ENCODE peak calls at places on chromosomes 6 and 20, in seven cellular contexts. One of them, this sample, is unnamed.

GRCh38 chr6:166942393-166943168 is 13.8 kb downstream of the RNASET2 start:
- DNase-seq in HFF-Myc: no peak
- DNase-seq in effector memory CD4-positive, alpha-beta T cell: no peak
- DNase-seq in CD8-positive, alpha-beta memory T cell: no peak
- DNase-seq in CD4-positive, CD25-positive, alpha-beta regulatory T cell: peak; percentile 59
- DNase-seq in lower leg skin: no peak
- DNase-seq in brain microvascular endothelial cell: no peak
- DNase-seq in this sample: no peak

GRCh38 chr6:74249658-74250057 is 553.7 kb downstream of the CD109 start:
- DNase-seq in HFF-Myc: peak; percentile 81
- DNase-seq in effector memory CD4-positive, alpha-beta T cell: no peak
- DNase-seq in CD8-positive, alpha-beta memory T cell: no peak
- DNase-seq in CD4-positive, CD25-positive, alpha-beta regulatory T cell: no peak
- DNase-seq in lower leg skin: no peak
- DNase-seq in brain microvascular endothelial cell: no peak
- DNase-seq in this sample: no peak

GRCh38 chr6:82396964-82397761 is 33.5 kb downstream of the TPBG start:
- DNase-seq in HFF-Myc: peak; percentile 90
- DNase-seq in effector memory CD4-positive, alpha-beta T cell: no peak
- DNase-seq in CD8-positive, alpha-beta memory T cell: no peak
- DNase-seq in CD4-positive, CD25-positive, alpha-beta regulatory T cell: no peak
- DNase-seq in lower leg skin: no peak
- DNase-seq in brain microvascular endothelial cell: peak; percentile 70
- DNase-seq in this sample: no peak

GRCh38 chr6:90722648-90723047 is 135.8 kb upstream of the MAP3K7 start:
- DNase-seq in HFF-Myc: no peak
- DNase-seq in effector memory CD4-positive, alpha-beta T cell: no peak
- DNase-seq in CD8-positive, alpha-beta memory T cell: no peak
- DNase-seq in CD4-positive, CD25-positive, alpha-beta regulatory T cell: no peak
- DNase-seq in lower leg skin: no peak
- DNase-seq in brain microvascular endothelial cell: no peak
- DNase-seq in this sample: no peak

GRCh38 chr20:46203510-46203837 is 85.4 kb downstream of the CD40 start:
- DNase-seq in HFF-Myc: no peak
- DNase-seq in effector memory CD4-positive, alpha-beta T cell: no peak
- DNase-seq in CD8-positive, alpha-beta memory T cell: no peak
- DNase-seq in CD4-positive, CD25-positive, alpha-beta regulatory T cell: no peak
- DNase-seq in lower leg skin: no peak
- DNase-seq in brain microvascular endothelial cell: no peak
- DNase-seq in this sample: no peak

GRCh38 chr6:125797120-125797933 is 6.6 kb downstream of the NCOA7 start:
- DNase-seq in HFF-Myc: no peak
- DNase-seq in effector memory CD4-positive, alpha-beta T cell: no peak
- DNase-seq in CD8-positive, alpha-beta memory T cell: no peak
- DNase-seq in CD4-positive, CD25-positive, alpha-beta regulatory T cell: no peak
- DNase-seq in lower leg skin: no peak
- DNase-seq in brain microvascular endothelial cell: no peak
- DNase-seq in this sample: no peak

GRCh38 chr6:88047510-88048150 is at the start of gene SPACA1:
- DNase-seq in HFF-Myc: no peak
- DNase-seq in effector memory CD4-positive, alpha-beta T cell: no peak
- DNase-seq in CD8-positive, alpha-beta memory T cell: no peak
- DNase-seq in CD4-positive, CD25-positive, alpha-beta regulatory T cell: no peak
- DNase-seq in lower leg skin: no peak
- DNase-seq in brain microvascular endothelial cell: no peak
- DNase-seq in this sample: no peak

GRCh38 chr6:147508073-147508870 is at the start of gene SAMD5:
- DNase-seq in HFF-Myc: peak; percentile 39
- DNase-seq in effector memory CD4-positive, alpha-beta T cell: no peak
- DNase-seq in CD8-positive, alpha-beta memory T cell: no peak
- DNase-seq in CD4-positive, CD25-positive, alpha-beta regulatory T cell: peak; percentile 10
- DNase-seq in lower leg skin: no peak
- DNase-seq in brain microvascular endothelial cell: peak; percentile 40
- DNase-seq in this sample: no peak

GRCh38 chr6:24778121-24778520 is 3.4 kb downstream of the GMNN start:
- DNase-seq in HFF-Myc: no peak
- DNase-seq in effector memory CD4-positive, alpha-beta T cell: no peak
- DNase-seq in CD8-positive, alpha-beta memory T cell: no peak
- DNase-seq in CD4-positive, CD25-positive, alpha-beta regulatory T cell: no peak
- DNase-seq in lower leg skin: no peak
- DNase-seq in brain microvascular endothelial cell: no peak
- DNase-seq in this sample: no peak
- H3K4me3 ChIP-seq in HFF-Myc: peak overlapping the region; percentile 7
- H3K4me3 ChIP-seq in effector memory CD4-positive, alpha-beta T cell: no peak overlapping the region
- H3K4me3 ChIP-seq in CD8-positive, alpha-beta memory T cell: no peak overlapping the region
- H3K4me3 ChIP-seq in CD4-positive, CD25-positive, alpha-beta regulatory T cell: no peak overlapping the region
- H3K4me3 ChIP-seq in lower leg skin: no peak overlapping the region
- H3K4me3 ChIP-seq in brain microvascular endothelial cell: no peak overlapping the region
- H3K4me3 ChIP-seq in this sample: no peak overlapping the region

GRCh38 chr6:42821341-42821668 is 39.5 kb downstream of the BICRAL start:
- DNase-seq in HFF-Myc: no peak
- DNase-seq in effector memory CD4-positive, alpha-beta T cell: no peak
- DNase-seq in CD8-positive, alpha-beta memory T cell: no peak
- DNase-seq in CD4-positive, CD25-positive, alpha-beta regulatory T cell: no peak
- DNase-seq in lower leg skin: no peak
- DNase-seq in brain microvascular endothelial cell: no peak
- DNase-seq in this sample: no peak
- H3K4me3 ChIP-seq in HFF-Myc: no peak overlapping the region
- H3K4me3 ChIP-seq in effector memory CD4-positive, alpha-beta T cell: no peak overlapping the region
- H3K4me3 ChIP-seq in CD8-positive, alpha-beta memory T cell: no peak overlapping the region
- H3K4me3 ChIP-seq in CD4-positive, CD25-positive, alpha-beta regulatory T cell: no peak overlapping the region
- H3K4me3 ChIP-seq in lower leg skin: no peak overlapping the region
- H3K4me3 ChIP-seq in brain microvascular endothelial cell: no peak overlapping the region
- H3K4me3 ChIP-seq in this sample: no peak overlapping the region

DNA sequence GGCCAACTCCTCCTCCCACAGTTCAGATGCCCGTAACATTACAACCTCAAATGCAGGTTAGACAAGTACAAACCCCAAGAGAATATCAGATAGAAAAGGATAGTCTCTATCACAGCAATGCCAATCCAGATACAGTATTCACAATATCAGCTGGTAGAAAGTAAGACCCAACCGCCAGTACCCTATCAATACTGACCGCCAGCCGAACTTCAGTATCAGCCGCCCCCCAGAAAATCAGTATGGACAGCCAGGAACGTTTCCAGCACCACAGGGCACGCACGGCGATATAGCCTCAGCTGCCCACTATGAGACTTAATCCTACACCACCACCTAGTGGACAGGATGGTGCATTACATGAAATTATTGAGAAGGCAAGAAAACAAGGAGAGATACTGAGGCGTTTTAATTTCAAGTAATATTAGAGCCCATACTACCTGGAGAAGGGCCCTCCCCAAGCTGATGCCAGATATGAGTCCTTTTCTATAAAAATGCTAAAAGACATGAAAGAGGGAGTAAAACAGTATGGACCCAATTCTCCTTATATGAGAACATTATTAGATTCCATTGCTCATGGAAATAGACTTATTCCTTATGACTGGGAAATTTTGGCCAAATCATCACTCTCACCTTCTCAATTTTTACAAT is 17.6 kb upstream of the EIF2S2 start:
- DNase-seq in HFF-Myc: peak; percentile 44
- DNase-seq in effector memory CD4-positive, alpha-beta T cell: no peak
- DNase-seq in CD8-positive, alpha-beta memory T cell: peak; percentile 39
- DNase-seq in CD4-positive, CD25-positive, alpha-beta regulatory T cell: peak; percentile 77
- DNase-seq in lower leg skin: peak; percentile 61
- DNase-seq in brain microvascular endothelial cell: peak; percentile 68
- DNase-seq in this sample: peak; percentile 63
- H3K4me3 ChIP-seq in HFF-Myc: no peak overlapping the region
- H3K4me3 ChIP-seq in effector memory CD4-positive, alpha-beta T cell: no peak overlapping the region
- H3K4me3 ChIP-seq in CD8-positive, alpha-beta memory T cell: no peak overlapping the region
- H3K4me3 ChIP-seq in CD4-positive, CD25-positive, alpha-beta regulatory T cell: no peak overlapping the region
- H3K4me3 ChIP-seq in lower leg skin: no peak overlapping the region
- H3K4me3 ChIP-seq in brain microvascular endothelial cell: no peak overlapping the region
- H3K4me3 ChIP-seq in this sample: peak overlapping the region; percentile 16

DNA sequence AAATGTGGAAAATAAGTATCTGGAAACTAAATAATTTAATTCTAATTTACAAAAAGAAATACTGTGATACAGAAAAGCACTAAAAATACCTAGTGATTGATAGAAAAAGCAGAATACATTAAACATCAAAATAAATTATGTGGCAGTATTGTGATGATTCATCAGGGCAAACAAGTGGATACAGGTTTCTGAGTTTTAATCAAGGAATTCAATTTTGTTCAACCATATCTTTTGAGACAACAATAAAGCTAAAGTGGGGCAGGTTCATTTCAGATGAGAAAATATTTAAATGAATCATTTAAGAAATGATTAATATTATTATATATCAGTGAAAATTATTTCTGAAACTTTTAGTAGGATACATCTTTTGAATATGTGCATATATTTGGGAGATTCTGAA is 49.8 kb downstream of the GRIK2 start:
- DNase-seq in HFF-Myc: no peak
- DNase-seq in effector memory CD4-positive, alpha-beta T cell: no peak
- DNase-seq in CD8-positive, alpha-beta memory T cell: no peak
- DNase-seq in CD4-positive, CD25-positive, alpha-beta regulatory T cell: no peak
- DNase-seq in lower leg skin: no peak
- DNase-seq in brain microvascular endothelial cell: no peak
- DNase-seq in this sample: no peak
- H3K4me3 ChIP-seq in HFF-Myc: no peak overlapping the region
- H3K4me3 ChIP-seq in effector memory CD4-positive, alpha-beta T cell: no peak overlapping the region
- H3K4me3 ChIP-seq in CD8-positive, alpha-beta memory T cell: no peak overlapping the region
- H3K4me3 ChIP-seq in CD4-positive, CD25-positive, alpha-beta regulatory T cell: no peak overlapping the region
- H3K4me3 ChIP-seq in lower leg skin: no peak overlapping the region
- H3K4me3 ChIP-seq in brain microvascular endothelial cell: no peak overlapping the region
- H3K4me3 ChIP-seq in this sample: no peak overlapping the region

GRCh38 chr6:7559651-7560385 is 18.3 kb downstream of the DSP start:
- DNase-seq in HFF-Myc: no peak
- DNase-seq in effector memory CD4-positive, alpha-beta T cell: no peak
- DNase-seq in CD8-positive, alpha-beta memory T cell: no peak
- DNase-seq in CD4-positive, CD25-positive, alpha-beta regulatory T cell: no peak
- DNase-seq in lower leg skin: no peak
- DNase-seq in brain microvascular endothelial cell: no peak
- DNase-seq in this sample: no peak
- H3K4me3 ChIP-seq in HFF-Myc: no peak overlapping the region
- H3K4me3 ChIP-seq in effector memory CD4-positive, alpha-beta T cell: no peak overlapping the region
- H3K4me3 ChIP-seq in CD8-positive, alpha-beta memory T cell: no peak overlapping the region
- H3K4me3 ChIP-seq in CD4-positive, CD25-positive, alpha-beta regulatory T cell: no peak overlapping the region
- H3K4me3 ChIP-seq in lower leg skin: no peak overlapping the region
- H3K4me3 ChIP-seq in brain microvascular endothelial cell: no peak overlapping the region
- H3K4me3 ChIP-seq in this sample: no peak overlapping the region

GRCh38 chr6:42093582-42094329 is 43.4 kb downstream of the TAF8 start:
- DNase-seq in HFF-Myc: no peak
- DNase-seq in effector memory CD4-positive, alpha-beta T cell: no peak
- DNase-seq in CD8-positive, alpha-beta memory T cell: no peak
- DNase-seq in CD4-positive, CD25-positive, alpha-beta regulatory T cell: no peak
- DNase-seq in lower leg skin: no peak
- DNase-seq in brain microvascular endothelial cell: no peak
- DNase-seq in this sample: no peak
- H3K4me3 ChIP-seq in HFF-Myc: no peak overlapping the region
- H3K4me3 ChIP-seq in effector memory CD4-positive, alpha-beta T cell: no peak overlapping the region
- H3K4me3 ChIP-seq in CD8-positive, alpha-beta memory T cell: no peak overlapping the region
- H3K4me3 ChIP-seq in CD4-positive, CD25-positive, alpha-beta regulatory T cell: no peak overlapping the region
- H3K4me3 ChIP-seq in lower leg skin: no peak overlapping the region
- H3K4me3 ChIP-seq in brain microvascular endothelial cell: no peak overlapping the region
- H3K4me3 ChIP-seq in this sample: no peak overlapping the region